ENCODE peak calls at places on chromosomes 4 and X, in seven cellular contexts. One of them, this sample, is unnamed.

GRCh38 chr4:177511611-177512010 is 69.4 kb upstream of the AGA start:
- DNase-seq in CD4-positive, CD25-positive, alpha-beta regulatory T cell: no peak
- DNase-seq in hepatocyte: peak
- DNase-seq in GM12864: no peak
- DNase-seq in kidney epithelial cell: no peak
- DNase-seq in D341Med: no peak
- DNase-seq in OCI-LY7: no peak
- DNase-seq in this sample: no peak

GRCh38 chrX:15646543-15646942 is 18.1 kb downstream of the CLTRN start:
- DNase-seq in CD4-positive, CD25-positive, alpha-beta regulatory T cell: no peak
- DNase-seq in hepatocyte: no peak
- DNase-seq in GM12864: no peak
- DNase-seq in kidney epithelial cell: no peak
- DNase-seq in D341Med: no peak
- DNase-seq in OCI-LY7: no peak
- DNase-seq in this sample: no peak

GRCh38 chr4:145011636-145012035 is 86.4 kb downstream of the ANAPC10 start:
- DNase-seq in CD4-positive, CD25-positive, alpha-beta regulatory T cell: no peak
- DNase-seq in hepatocyte: no peak
- DNase-seq in GM12864: no peak
- DNase-seq in kidney epithelial cell: no peak
- DNase-seq in D341Med: no peak
- DNase-seq in OCI-LY7: no peak
- DNase-seq in this sample: no peak

GRCh38 chrX:50161143-50161542 is 39.7 kb downstream of the AKAP4 start:
- DNase-seq in CD4-positive, CD25-positive, alpha-beta regulatory T cell: no peak
- DNase-seq in hepatocyte: no peak
- DNase-seq in GM12864: no peak
- DNase-seq in kidney epithelial cell: no peak
- DNase-seq in D341Med: no peak
- DNase-seq in OCI-LY7: no peak
- DNase-seq in this sample: no peak

GRCh38 chr4:119233750-119234149 is 21.2 kb downstream of the USP53 start:
- DNase-seq in CD4-positive, CD25-positive, alpha-beta regulatory T cell: no peak
- DNase-seq in hepatocyte: no peak
- DNase-seq in GM12864: no peak
- DNase-seq in kidney epithelial cell: no peak
- DNase-seq in D341Med: no peak
- DNase-seq in OCI-LY7: peak
- DNase-seq in this sample: no peak

GRCh38 chr4:17103231-17103630 is 204.8 kb upstream of the LDB2 start:
- DNase-seq in CD4-positive, CD25-positive, alpha-beta regulatory T cell: no peak
- DNase-seq in hepatocyte: no peak
- DNase-seq in GM12864: no peak
- DNase-seq in kidney epithelial cell: no peak
- DNase-seq in D341Med: no peak
- DNase-seq in OCI-LY7: no peak
- DNase-seq in this sample: no peak

GRCh38 chr4:6506616-6507140 is 34.3 kb upstream of the PPP2R2C start:
- DNase-seq in CD4-positive, CD25-positive, alpha-beta regulatory T cell: no peak
- DNase-seq in hepatocyte: no peak
- DNase-seq in GM12864: no peak
- DNase-seq in kidney epithelial cell: no peak
- DNase-seq in D341Med: no peak
- DNase-seq in OCI-LY7: no peak
- DNase-seq in this sample: no peak

GRCh38 chrX:17596051-17596450 is 141.2 kb upstream of the SCML1 start:
- DNase-seq in CD4-positive, CD25-positive, alpha-beta regulatory T cell: no peak
- DNase-seq in hepatocyte: no peak
- DNase-seq in GM12864: no peak
- DNase-seq in kidney epithelial cell: peak
- DNase-seq in D341Med: no peak
- DNase-seq in OCI-LY7: no peak
- DNase-seq in this sample: no peak

GRCh38 chrX:128057421-128057820 is 5.2 kb upstream of the ACTRT1 start:
- DNase-seq in CD4-positive, CD25-positive, alpha-beta regulatory T cell: no peak
- DNase-seq in hepatocyte: no peak
- DNase-seq in GM12864: no peak
- DNase-seq in kidney epithelial cell: no peak
- DNase-seq in D341Med: no peak
- DNase-seq in OCI-LY7: no peak
- DNase-seq in this sample: no peak

GRCh38 chrX:79477691-79478090 is 110.6 kb upstream of the ITM2A start:
- DNase-seq in CD4-positive, CD25-positive, alpha-beta regulatory T cell: no peak
- DNase-seq in hepatocyte: no peak
- DNase-seq in GM12864: no peak
- DNase-seq in kidney epithelial cell: no peak
- DNase-seq in D341Med: no peak
- DNase-seq in OCI-LY7: no peak
- DNase-seq in this sample: no peak

GRCh38 chrX:66698273-66699204 is 59.7 kb upstream of the EDA2R start:
- DNase-seq in CD4-positive, CD25-positive, alpha-beta regulatory T cell: no peak
- DNase-seq in hepatocyte: no peak
- DNase-seq in GM12864: no peak
- DNase-seq in kidney epithelial cell: no peak
- DNase-seq in D341Med: no peak
- DNase-seq in OCI-LY7: no peak
- DNase-seq in this sample: no peak

GRCh38 chr4:138519436-138519835 is 277.3 kb upstream of the SLC7A11 start:
- DNase-seq in CD4-positive, CD25-positive, alpha-beta regulatory T cell: no peak
- DNase-seq in hepatocyte: no peak
- DNase-seq in GM12864: no peak
- DNase-seq in kidney epithelial cell: no peak
- DNase-seq in D341Med: no peak
- DNase-seq in OCI-LY7: no peak
- DNase-seq in this sample: no peak

GRCh38 chrX:14927391-14927790 is 54.2 kb downstream of the MOSPD2 start:
- DNase-seq in CD4-positive, CD25-positive, alpha-beta regulatory T cell: no peak
- DNase-seq in hepatocyte: peak
- DNase-seq in GM12864: no peak
- DNase-seq in kidney epithelial cell: no peak
- DNase-seq in D341Med: no peak
- DNase-seq in OCI-LY7: no peak
- DNase-seq in this sample: no peak